ENCODE peak calls at places on chromosomes 4 and X, in six cellular contexts. One of them, this sample, is unnamed.

GRCh38 chrX:129984196-129984962 is 1.9 kb downstream of the BCORL1 start:
- DNase-seq in cardiac muscle cell: peak
- DNase-seq in AG10803: peak
- DNase-seq in heart left ventricle: peak
- DNase-seq in GM10248: peak
- DNase-seq in kidney epithelial cell: no peak
- DNase-seq in this sample: peak

GRCh38 chrX:134926864-134927263 is 63.9 kb upstream of the SMIM10 start:
- DNase-seq in cardiac muscle cell: no peak
- DNase-seq in AG10803: no peak
- DNase-seq in heart left ventricle: no peak
- DNase-seq in GM10248: no peak
- DNase-seq in kidney epithelial cell: no peak
- DNase-seq in this sample: no peak

GRCh38 chrX:9464435-9465371 is at the start of gene TBL1X:
- DNase-seq in cardiac muscle cell: peak
- DNase-seq in AG10803: peak
- DNase-seq in heart left ventricle: peak
- DNase-seq in GM10248: peak
- DNase-seq in kidney epithelial cell: no peak
- DNase-seq in this sample: peak

GRCh38 chr4:107035711-107036601 is at the start of gene DKK2:
- DNase-seq in cardiac muscle cell: peak
- DNase-seq in AG10803: peak
- DNase-seq in heart left ventricle: no peak
- DNase-seq in GM10248: peak
- DNase-seq in kidney epithelial cell: no peak
- DNase-seq in this sample: peak

GRCh38 chrX:74218895-74219294 is 85.1 kb upstream of the ZCCHC13 start:
- DNase-seq in cardiac muscle cell: no peak
- DNase-seq in AG10803: no peak
- DNase-seq in heart left ventricle: no peak
- DNase-seq in GM10248: no peak
- DNase-seq in kidney epithelial cell: no peak
- DNase-seq in this sample: no peak

GRCh38 chrX:109902665-109903064 is 100.2 kb upstream of the TMEM164 start:
- DNase-seq in cardiac muscle cell: peak
- DNase-seq in AG10803: peak
- DNase-seq in heart left ventricle: no peak
- DNase-seq in GM10248: no peak
- DNase-seq in kidney epithelial cell: peak
- DNase-seq in this sample: no peak

GRCh38 chr4:184288451-184289178 is 70.9 kb upstream of the ENPP6 start:
- DNase-seq in cardiac muscle cell: no peak
- DNase-seq in AG10803: no peak
- DNase-seq in heart left ventricle: no peak
- DNase-seq in GM10248: peak
- DNase-seq in kidney epithelial cell: no peak
- DNase-seq in this sample: peak

GRCh38 chr4:54550415-54551171 is 107.2 kb upstream of the KIT start:
- DNase-seq in cardiac muscle cell: peak
- DNase-seq in AG10803: peak
- DNase-seq in heart left ventricle: no peak
- DNase-seq in GM10248: no peak
- DNase-seq in kidney epithelial cell: no peak
- DNase-seq in this sample: no peak

GRCh38 chr4:76692761-76693160 is 205.2 kb downstream of the SOWAHB start:
- DNase-seq in cardiac muscle cell: no peak
- DNase-seq in AG10803: no peak
- DNase-seq in heart left ventricle: no peak
- DNase-seq in GM10248: no peak
- DNase-seq in kidney epithelial cell: no peak
- DNase-seq in this sample: no peak

GRCh38 chrX:132217203-132218073 is 1.8 kb downstream of the RAP2C start:
- DNase-seq in cardiac muscle cell: peak
- DNase-seq in AG10803: peak
- DNase-seq in heart left ventricle: peak
- DNase-seq in GM10248: peak
- DNase-seq in kidney epithelial cell: peak
- DNase-seq in this sample: peak

GRCh38 chr4:107261241-107261874 is 225.2 kb upstream of the DKK2 start:
- DNase-seq in cardiac muscle cell: no peak
- DNase-seq in AG10803: peak
- DNase-seq in heart left ventricle: no peak
- DNase-seq in GM10248: no peak
- DNase-seq in kidney epithelial cell: no peak
- DNase-seq in this sample: no peak

GRCh38 chr4:99642725-99643489 is 14.7 kb downstream of the C4orf54 start:
- DNase-seq in cardiac muscle cell: peak
- DNase-seq in AG10803: no peak
- DNase-seq in heart left ventricle: peak
- DNase-seq in GM10248: no peak
- DNase-seq in kidney epithelial cell: no peak
- DNase-seq in this sample: no peak

GRCh38 chr4:53861856-53862610 is 202.4 kb downstream of the CHIC2 start:
- DNase-seq in cardiac muscle cell: peak
- DNase-seq in AG10803: peak
- DNase-seq in heart left ventricle: peak
- DNase-seq in GM10248: no peak
- DNase-seq in kidney epithelial cell: no peak
- DNase-seq in this sample: no peak

GRCh38 chrX:12174358-12174757 is 36.1 kb downstream of the FRMPD4 start:
- DNase-seq in cardiac muscle cell: no peak
- DNase-seq in AG10803: peak
- DNase-seq in heart left ventricle: no peak
- DNase-seq in GM10248: no peak
- DNase-seq in kidney epithelial cell: no peak
- DNase-seq in this sample: no peak

GRCh38 chr4:38415682-38416081 is 248.3 kb upstream of the KLF3 start:
- DNase-seq in cardiac muscle cell: no peak
- DNase-seq in AG10803: no peak
- DNase-seq in heart left ventricle: no peak
- DNase-seq in GM10248: no peak
- DNase-seq in kidney epithelial cell: no peak
- DNase-seq in this sample: no peak

GRCh38 chrX:136620780-136621179 is 27.2 kb upstream of the CD40LG start:
- DNase-seq in cardiac muscle cell: no peak
- DNase-seq in AG10803: no peak
- DNase-seq in heart left ventricle: no peak
- DNase-seq in GM10248: no peak
- DNase-seq in kidney epithelial cell: no peak
- DNase-seq in this sample: no peak

GRCh38 chr4:70473691-70474090 is 1.7 kb downstream of the MUC7 start:
- DNase-seq in cardiac muscle cell: no peak
- DNase-seq in AG10803: no peak
- DNase-seq in heart left ventricle: no peak
- DNase-seq in GM10248: no peak
- DNase-seq in kidney epithelial cell: no peak
- DNase-seq in this sample: no peak

GRCh38 chr4:99087887-99088484 is 602 bp downstream of the ADH5 start:
- DNase-seq in cardiac muscle cell: peak
- DNase-seq in AG10803: peak
- DNase-seq in heart left ventricle: peak
- DNase-seq in GM10248: peak
- DNase-seq in kidney epithelial cell: peak
- DNase-seq in this sample: peak

GRCh38 chrX:11329016-11329415 is 35.8 kb downstream of the AMELX start:
- DNase-seq in cardiac muscle cell: no peak
- DNase-seq in AG10803: no peak
- DNase-seq in heart left ventricle: no peak
- DNase-seq in GM10248: no peak
- DNase-seq in kidney epithelial cell: no peak
- DNase-seq in this sample: no peak

GRCh38 chr4:31518796-31519250 is 798.7 kb downstream of the PCDH7 start:
- DNase-seq in cardiac muscle cell: no peak
- DNase-seq in AG10803: peak
- DNase-seq in heart left ventricle: no peak
- DNase-seq in GM10248: no peak
- DNase-seq in kidney epithelial cell: peak
- DNase-seq in this sample: no peak

GRCh38 chr4:81631958-81632439 is 160.3 kb upstream of the RASGEF1B start:
- DNase-seq in cardiac muscle cell: peak
- DNase-seq in AG10803: peak
- DNase-seq in heart left ventricle: no peak
- DNase-seq in GM10248: no peak
- DNase-seq in kidney epithelial cell: peak
- DNase-seq in this sample: no peak

GRCh38 chr4:155741546-155741945 is 17.3 kb upstream of the GUCY1B1 start:
- DNase-seq in cardiac muscle cell: no peak
- DNase-seq in AG10803: no peak
- DNase-seq in heart left ventricle: no peak
- DNase-seq in GM10248: no peak
- DNase-seq in kidney epithelial cell: no peak
- DNase-seq in this sample: no peak

GRCh38 chr4:155738548-155738947 is 20.3 kb upstream of the GUCY1B1 start:
- DNase-seq in cardiac muscle cell: peak
- DNase-seq in AG10803: peak
- DNase-seq in heart left ventricle: no peak
- DNase-seq in GM10248: no peak
- DNase-seq in kidney epithelial cell: no peak
- DNase-seq in this sample: no peak

GRCh38 chr4:155745984-155746383 is 12.8 kb upstream of the GUCY1B1 start:
- DNase-seq in cardiac muscle cell: peak
- DNase-seq in AG10803: peak
- DNase-seq in heart left ventricle: no peak
- DNase-seq in GM10248: no peak
- DNase-seq in kidney epithelial cell: peak
- DNase-seq in this sample: no peak

GRCh38 chr4:155748039-155748438 is 10.8 kb upstream of the GUCY1B1 start:
- DNase-seq in cardiac muscle cell: no peak
- DNase-seq in AG10803: no peak
- DNase-seq in heart left ventricle: no peak
- DNase-seq in GM10248: no peak
- DNase-seq in kidney epithelial cell: no peak
- DNase-seq in this sample: no peak

GRCh38 chr4:155742310-155743015 is 16.4 kb upstream of the GUCY1B1 start:
- DNase-seq in cardiac muscle cell: peak
- DNase-seq in AG10803: no peak
- DNase-seq in heart left ventricle: no peak
- DNase-seq in GM10248: no peak
- DNase-seq in kidney epithelial cell: no peak
- DNase-seq in this sample: no peak
- TF ChIP-seq CTCF in cardiac muscle cell: peak
- TF ChIP-seq CTCF in AG10803: no peak
- TF ChIP-seq CTCF in heart left ventricle: no peak
- TF ChIP-seq CTCF in GM10248: no peak
- TF ChIP-seq CTCF in kidney epithelial cell: peak
- TF ChIP-seq CTCF in this sample: no peak

DNA sequence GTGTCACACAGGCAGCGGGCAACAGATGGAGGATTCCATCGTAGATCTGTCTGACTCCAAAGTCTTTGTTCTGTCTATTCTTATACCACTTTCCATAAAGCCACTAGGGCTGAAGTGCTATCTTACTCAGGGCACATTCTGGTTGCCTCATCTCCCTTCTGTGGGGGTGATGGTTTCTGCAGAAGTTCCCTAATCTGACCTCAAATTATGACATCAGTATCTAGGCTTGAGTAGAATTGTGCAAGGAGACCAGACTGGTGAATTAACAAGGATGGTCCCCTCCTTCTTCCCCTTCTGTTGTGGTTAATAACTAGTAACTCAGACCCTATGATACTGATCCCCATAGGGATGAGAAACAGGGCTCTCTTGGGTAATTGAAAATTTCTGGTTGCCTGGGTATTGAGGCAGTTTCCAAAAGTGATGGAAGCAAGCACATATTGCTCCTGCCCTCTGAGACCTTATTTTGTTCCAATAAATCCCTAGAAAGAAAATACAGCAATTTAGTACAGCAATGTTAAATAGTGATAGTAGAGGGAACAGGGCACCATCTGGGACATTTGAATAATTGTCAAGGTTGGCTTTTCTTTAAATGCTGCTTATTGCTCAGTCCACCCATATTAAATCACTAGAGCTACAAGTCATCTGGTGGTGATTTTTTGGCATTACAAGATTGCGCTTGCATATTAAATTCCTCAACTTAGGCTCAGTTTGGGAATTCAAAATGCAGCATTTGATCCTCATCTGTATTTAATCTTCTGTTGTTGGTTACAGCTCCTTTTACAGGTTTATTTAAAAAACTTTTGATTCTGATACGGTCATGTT is 57.3 kb upstream of the AP1S2 start:
- DNase-seq in cardiac muscle cell: peak
- DNase-seq in AG10803: peak
- DNase-seq in heart left ventricle: no peak
- DNase-seq in GM10248: peak
- DNase-seq in kidney epithelial cell: no peak
- DNase-seq in this sample: peak
- TF ChIP-seq CTCF in cardiac muscle cell: no peak
- TF ChIP-seq CTCF in AG10803: no peak
- TF ChIP-seq CTCF in heart left ventricle: no peak
- TF ChIP-seq CTCF in GM10248: no peak
- TF ChIP-seq CTCF in kidney epithelial cell: no peak
- TF ChIP-seq CTCF in this sample: no peak

DNA sequence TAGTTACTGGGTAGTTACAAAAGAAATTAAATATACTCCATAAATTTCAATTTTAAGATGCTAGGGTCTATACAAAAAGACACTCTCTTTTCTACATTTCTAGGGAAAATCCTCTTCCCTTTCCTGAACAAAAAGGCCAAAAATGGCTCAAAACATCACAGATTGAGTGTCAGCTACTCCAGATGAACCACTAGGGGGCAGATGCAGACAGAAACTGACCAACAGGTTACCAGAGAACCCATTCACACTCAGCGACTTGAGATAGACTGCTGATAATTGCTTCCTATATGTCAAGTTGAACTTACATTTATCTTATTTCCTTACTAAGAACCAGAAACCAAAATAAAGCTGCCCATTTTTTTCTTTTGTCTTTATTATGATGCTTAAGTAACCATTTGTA is 83.4 kb upstream of the MID1IP1 start:
- DNase-seq in cardiac muscle cell: peak
- DNase-seq in AG10803: peak
- DNase-seq in heart left ventricle: no peak
- DNase-seq in GM10248: peak
- DNase-seq in kidney epithelial cell: no peak
- DNase-seq in this sample: peak
- TF ChIP-seq CTCF in cardiac muscle cell: peak
- TF ChIP-seq CTCF in AG10803: peak
- TF ChIP-seq CTCF in heart left ventricle: peak
- TF ChIP-seq CTCF in GM10248: no peak
- TF ChIP-seq CTCF in kidney epithelial cell: peak
- TF ChIP-seq CTCF in this sample: peak

DNA sequence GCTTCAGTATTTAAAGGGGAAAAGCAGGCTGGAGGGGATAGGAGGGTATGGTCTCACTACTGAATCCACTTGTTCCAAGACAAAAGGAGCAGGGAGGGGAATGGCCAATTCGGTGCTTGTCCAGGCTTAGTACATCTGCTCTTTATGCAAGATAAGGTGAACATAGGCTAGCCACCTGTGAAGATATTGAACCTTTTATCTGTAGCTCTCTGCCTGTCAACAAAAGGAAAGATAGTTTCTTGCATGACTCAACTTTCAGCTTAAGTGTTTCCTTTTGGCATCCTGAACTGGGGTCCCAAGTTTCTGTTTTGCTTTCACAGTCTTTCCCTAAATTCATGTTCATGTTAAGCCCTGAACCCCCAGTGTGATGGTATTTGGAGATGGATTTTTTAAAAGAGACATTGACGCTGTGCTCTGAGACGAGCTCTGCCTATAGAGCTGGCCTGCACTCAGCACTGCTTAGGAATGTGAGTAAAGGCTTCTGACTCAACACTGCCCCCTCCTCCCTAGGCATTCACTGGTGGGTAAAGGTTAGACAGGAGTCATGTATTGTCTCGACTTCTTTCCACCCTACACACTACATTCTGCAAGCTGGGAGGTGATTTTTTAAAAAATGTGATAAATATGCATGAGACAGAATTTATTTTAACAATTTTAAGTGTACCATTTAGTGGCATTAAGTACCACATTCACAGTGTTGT is 28.2 kb downstream of the FAM149A start:
- DNase-seq in cardiac muscle cell: peak
- DNase-seq in AG10803: peak
- DNase-seq in heart left ventricle: no peak
- DNase-seq in GM10248: no peak
- DNase-seq in kidney epithelial cell: no peak
- DNase-seq in this sample: peak
- TF ChIP-seq CTCF in cardiac muscle cell: peak
- TF ChIP-seq CTCF in AG10803: peak
- TF ChIP-seq CTCF in heart left ventricle: no peak
- TF ChIP-seq CTCF in GM10248: no peak
- TF ChIP-seq CTCF in kidney epithelial cell: peak
- TF ChIP-seq CTCF in this sample: no peak

This sample was measured in activated CD8-positive, alpha-beta T cell treated with anti-CD3 and anti-CD28 coated beads for 36 hours.